ENCODE peak calls at places on chromosomes 7 and 10, in ten cellular contexts. F, A, B, Z, S, O, D, R, G and U are unnamed samples.

GRCh38 chr7:43289826-43290225 is 177.4 kb downstream of the HECW1 start:
- DNase-seq in A (no peak), B (no peak), R (no peak), G (no peak), D (no peak), F (no peak), Z (no peak), O (no peak), S (no peak), U (no peak)

GRCh38 chr7:34057956-34058355 is 152.6 kb downstream of the BMPER start:
- DNase-seq in D (no peak), B (no peak), A (no peak), O (no peak), R (peak), G (no peak), F (peak), Z (no peak), S (no peak), U (peak)

GRCh38 chr10:89029201-89029600 is 38.6 kb downstream of the FAS start:
- DNase-seq in G (no peak), B (no peak), O (no peak), D (no peak), A (no peak), S (no peak), Z (no peak), F (peak), R (no peak), U (no peak)

GRCh38 chr10:125039354-125039769 is 97.4 kb downstream of the ZRANB1 start:
- DNase-seq in A (no peak), B (no peak), D (no peak), Z (no peak), R (no peak), S (no peak), F (peak), G (no peak), O (no peak), U (no peak)

GRCh38 chr7:80170445-80170844 is 35.8 kb downstream of the GNAI1 start:
- DNase-seq in G (no peak), O (no peak), R (no peak), F (no peak), B (no peak), A (no peak), D (no peak), Z (no peak), S (no peak), U (no peak)

GRCh38 chr7:155804897-155805825 is 7.1 kb downstream of the SHH start:
- DNase-seq in D (no peak), Z (peak), F (peak), O (peak), S (peak), A (peak), B (peak), R (peak), G (peak), U (peak)

GRCh38 chr7:138992052-138992531 is 10.9 kb upstream of the KIAA1549 start:
- DNase-seq in S (no peak), B (no peak), F (peak), G (no peak), O (no peak), A (no peak), R (no peak), D (no peak), Z (peak), U (no peak)

GRCh38 chr7:155597753-155598140 is 46.7 kb upstream of the RBM33 start:
- DNase-seq in R (peak), Z (no peak), G (no peak), S (no peak), B (no peak), A (no peak), O (no peak), D (no peak), F (no peak), U (no peak)

GRCh38 chr10:22252801-22253577 is 35.2 kb upstream of the EBLN1 start:
- DNase-seq in B (peak), Z (peak), A (peak), O (peak), D (peak), F (peak), R (peak), S (peak), G (peak), U (no peak)

GRCh38 chr10:5828725-5829124 is 15.5 kb upstream of the GDI2 start:
- DNase-seq in D (no peak), R (no peak), B (no peak), O (no peak), F (no peak), S (no peak), G (no peak), Z (no peak), A (no peak), U (no peak)

GRCh38 chr10:25178411-25178810 is 3.6 kb downstream of the GPR158 start:
- DNase-seq in S (no peak), B (no peak), G (no peak), O (no peak), D (no peak), F (no peak), Z (no peak), R (no peak), A (no peak), U (no peak)

GRCh38 chr10:70551491-70551890 is 51.0 kb downstream of the PRF1 start:
- DNase-seq in R (no peak), Z (no peak), B (no peak), O (no peak), S (no peak), G (no peak), F (no peak), A (no peak), D (no peak), U (no peak)

GRCh38 chr7:44075296-44076075 is 6.8 kb downstream of the POLM start:
- DNase-seq in F (no peak), D (no peak), A (no peak), Z (no peak), G (no peak), O (no peak), S (no peak), R (peak), B (no peak), U (no peak)

GRCh38 chr10:54620352-54620751 is 180.7 kb downstream of the PCDH15 start:
- DNase-seq in R (no peak), B (no peak), S (no peak), F (no peak), A (no peak), O (no peak), Z (no peak), G (no peak), D (no peak), U (no peak)

GRCh38 chr7:14806886-14807285 is 95.7 kb downstream of the DGKB start:
- DNase-seq in G (no peak), R (no peak), A (no peak), O (no peak), Z (peak), F (peak), B (no peak), S (no peak), D (no peak), U (no peak)

GRCh38 chr10:92757066-92757716 is 67.4 kb downstream of the HHEX start:
- DNase-seq in B (no peak), F (peak), S (peak), A (no peak), O (peak), Z (peak), G (no peak), D (peak), R (peak), U (peak)

GRCh38 chr7:20440472-20441105 is 109.9 kb downstream of the ITGB8 start:
- DNase-seq in G (no peak), Z (no peak), R (peak), F (no peak), D (no peak), B (no peak), S (no peak), A (no peak), O (no peak), U (no peak)

GRCh38 chr7:31336202-31337035 is 4.1 kb downstream of the NEUROD6 start:
- DNase-seq in O (no peak), S (no peak), Z (peak), A (no peak), G (peak), R (no peak), F (no peak), B (no peak), D (no peak), U (no peak)

GRCh38 chr10:130423455-130424305 is 287.5 kb downstream of the GLRX3 start:
- DNase-seq in S (no peak), A (no peak), B (no peak), R (no peak), G (no peak), Z (no peak), F (no peak), O (no peak), D (no peak), U (no peak)

GRCh38 chr10:78253072-78253853 is 219.6 kb downstream of the RPS24 start:
- DNase-seq in D (no peak), A (no peak), O (no peak), F (no peak), G (no peak), Z (no peak), B (no peak), R (no peak), S (no peak), U (no peak)

GRCh38 chr7:35909870-35910357 is 109.1 kb downstream of the SEPTIN7 start:
- DNase-seq in F (no peak), O (no peak), S (no peak), R (peak), Z (no peak), B (no peak), G (no peak), A (no peak), D (no peak), U (no peak)

GRCh38 chr7:37604078-37604477 is 79.5 kb upstream of the GPR141 start:
- DNase-seq in B (no peak), O (no peak), R (no peak), A (no peak), S (no peak), G (no peak), D (no peak), Z (no peak), F (no peak), U (no peak)

GRCh38 chr10:34280599-34281374 is 534.3 kb downstream of the PARD3 start:
- DNase-seq in R (peak), A (no peak), D (no peak), B (no peak), F (peak), Z (peak), O (no peak), S (no peak), G (no peak), U (peak)

GRCh38 chr10:126391162-126391880 is 3.0 kb upstream of the ADAM12 start:
- DNase-seq in A (no peak), R (no peak), O (no peak), Z (peak), F (no peak), B (no peak), G (no peak), D (no peak), S (no peak), U (no peak)

GRCh38 chr7:35754741-35755140 is 46.1 kb upstream of the SEPTIN7 start:
- DNase-seq in O (no peak), B (no peak), D (no peak), G (no peak), S (no peak), Z (peak), R (no peak), F (peak), A (no peak), U (no peak)

GRCh38 chr10:43707755-43708154 is 59.1 kb upstream of the ZNF32 start:
- DNase-seq in A (no peak), O (no peak), G (no peak), R (no peak), S (no peak), F (no peak), D (no peak), B (no peak), Z (no peak), U (no peak)

GRCh38 chr10:99658622-99659030 is 683 bp upstream of the ENTPD7 start:
- DNase-seq in O (peak), G (peak), F (peak), Z (peak), S (no peak), B (peak), R (peak), D (no peak), A (peak), U (peak)

GRCh38 chr7:566100-566499 is 46.5 kb upstream of the PDGFA start:
- DNase-seq in O (no peak), B (no peak), S (no peak), R (no peak), G (no peak), D (no peak), Z (no peak), F (no peak), A (no peak), U (no peak)

GRCh38 chr10:17851611-17852010 is 42.5 kb downstream of the MRC1 start:
- DNase-seq in D (peak), A (no peak), Z (no peak), B (no peak), F (no peak), R (no peak), O (no peak), G (no peak), S (no peak), U (no peak)